ENCODE peak calls at places on chromosomes 6 and 20, in six cellular contexts. H is tibial nerve, A is A549, B is K562, O is sigmoid colon, K is stomach. F is an unnamed sample.

GRCh38 chr6:112234596-112234995 is 19.8 kb downstream of the LAMA4 start:
- DNase-seq in O (no peak), A (no peak), K (no peak), B (no peak), H (no peak), F (no peak)

GRCh38 chr20:11454966-11455799 is 462.5 kb upstream of the BTBD3 start:
- DNase-seq in K (no peak), B (no peak), H (no peak), O (no peak), A (peak; percentile 91), F (no peak)

GRCh38 chr6:71287038-71287437 is 1.6 kb upstream of the OGFRL1 start:
- DNase-seq in B (no peak), K (no peak), A (no peak), O (peak; percentile 71), H (peak; percentile 58), F (no peak)

GRCh38 chr6:168157272-168158007 is 78.4 kb upstream of the FRMD1 start:
- DNase-seq in A (peak; percentile 42), K (no peak), H (no peak), B (no peak), O (peak; percentile 74), F (no peak)

GRCh38 chr6:53273356-53273755 is 75.4 kb downstream of the ELOVL5 start:
- DNase-seq in K (no peak), B (no peak), O (no peak), A (no peak), H (no peak), F (no peak)

GRCh38 chr20:6058684-6059295 is 4.9 kb upstream of the LRRN4 start:
- DNase-seq in K (peak; percentile 38), B (no peak), H (no peak), A (no peak), O (no peak), F (no peak)

GRCh38 chr6:34455831-34456230 is 10.0 kb upstream of the PACSIN1 start:
- DNase-seq in H (no peak), B (no peak), K (no peak), A (no peak), O (no peak), F (no peak)

GRCh38 chr6:28343898-28344677 is 5.7 kb upstream of the ZKSCAN3 start:
- DNase-seq in K (no peak), H (no peak), O (no peak), B (peak; percentile 82), A (no peak), F (no peak)

GRCh38 chr20:37392441-37393195 is 46.7 kb downstream of the SRC start:
- DNase-seq in B (peak; percentile 62), H (no peak), K (no peak), A (peak; percentile 84), O (no peak), F (no peak)

GRCh38 chr6:33686981-33687975 is 24.2 kb downstream of the UQCC2 start:
- DNase-seq in K (no peak), H (no peak), A (no peak), O (no peak), B (no peak), F (no peak)

GRCh38 chr6:108766886-108767285 is 81.3 kb upstream of the ARMC2 start:
- DNase-seq in H (no peak), B (no peak), A (no peak), O (no peak), K (no peak), F (no peak)

GRCh38 chr20:47501117-47501482 is 587 bp upstream of the NCOA3 start:
- DNase-seq in H (no peak), A (no peak), B (peak; percentile 25), O (no peak), K (no peak), F (no peak)

GRCh38 chr20:8879669-8880068 is 189.2 kb upstream of the PLCB4 start:
- DNase-seq in O (no peak), K (no peak), A (no peak), B (no peak), H (no peak), F (no peak)

GRCh38 chr20:38217791-38218565 is 42.6 kb downstream of the KIAA1755 start:
- DNase-seq in A (peak; percentile 77), K (no peak), H (no peak), O (peak; percentile 69), B (no peak), F (peak; percentile 68)

GRCh38 chr6:95083506-95083905 is 493.8 kb upstream of the MANEA start:
- DNase-seq in H (no peak), A (no peak), B (no peak), O (no peak), K (no peak), F (no peak)

GRCh38 chr6:5214570-5215052 is 46.1 kb downstream of the LYRM4 start:
- DNase-seq in K (no peak), O (no peak), B (peak; percentile 64), H (no peak), A (peak; percentile 25), F (no peak)

GRCh38 chr6:101439790-101440189 is 46.3 kb downstream of the GRIK2 start:
- DNase-seq in O (no peak), A (no peak), K (no peak), H (no peak), B (no peak), F (no peak)

DNA sequence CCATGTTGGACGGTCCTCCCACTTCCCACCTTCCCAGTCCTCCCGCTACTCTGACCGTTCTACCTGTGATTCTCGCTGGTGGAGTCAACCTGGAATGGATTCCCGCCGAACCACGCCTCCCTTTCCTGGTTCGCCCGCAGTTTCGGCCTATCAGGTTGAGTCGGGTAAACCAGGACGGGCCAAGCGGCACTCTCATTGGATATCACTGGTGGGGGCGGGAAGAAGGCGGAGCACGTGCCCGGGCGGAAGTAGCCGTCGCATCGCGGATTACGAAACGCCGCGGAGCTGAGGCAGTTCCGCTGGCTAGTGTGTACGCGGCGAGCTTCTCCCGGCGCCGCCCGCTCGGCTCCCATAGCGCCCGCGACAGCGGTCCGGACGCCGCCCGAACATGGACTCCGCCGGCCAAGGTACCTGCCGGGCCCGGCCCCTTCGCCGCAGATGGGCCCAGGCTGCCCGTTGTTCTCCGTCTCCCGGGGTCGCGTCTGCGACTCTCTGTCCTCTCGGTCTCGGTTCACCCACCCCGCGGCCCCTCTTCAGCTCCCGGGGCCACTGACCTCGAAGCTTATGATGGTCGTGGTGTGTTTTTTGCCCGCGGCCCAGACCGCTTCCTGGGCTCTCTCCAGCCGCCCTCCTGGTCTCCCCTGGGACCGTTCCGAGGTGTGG is at the start of gene TPD52L2:
- DNase-seq in B (peak; percentile 99), H (peak; percentile 98), O (peak; percentile 99), A (peak; percentile 99), K (peak; percentile 99), F (peak; percentile 99)
- TF ChIP-seq EP300 in B (no peak), H (peak; percentile 87), O (no peak), A (no peak), K (no peak), F (no peak)

DNA sequence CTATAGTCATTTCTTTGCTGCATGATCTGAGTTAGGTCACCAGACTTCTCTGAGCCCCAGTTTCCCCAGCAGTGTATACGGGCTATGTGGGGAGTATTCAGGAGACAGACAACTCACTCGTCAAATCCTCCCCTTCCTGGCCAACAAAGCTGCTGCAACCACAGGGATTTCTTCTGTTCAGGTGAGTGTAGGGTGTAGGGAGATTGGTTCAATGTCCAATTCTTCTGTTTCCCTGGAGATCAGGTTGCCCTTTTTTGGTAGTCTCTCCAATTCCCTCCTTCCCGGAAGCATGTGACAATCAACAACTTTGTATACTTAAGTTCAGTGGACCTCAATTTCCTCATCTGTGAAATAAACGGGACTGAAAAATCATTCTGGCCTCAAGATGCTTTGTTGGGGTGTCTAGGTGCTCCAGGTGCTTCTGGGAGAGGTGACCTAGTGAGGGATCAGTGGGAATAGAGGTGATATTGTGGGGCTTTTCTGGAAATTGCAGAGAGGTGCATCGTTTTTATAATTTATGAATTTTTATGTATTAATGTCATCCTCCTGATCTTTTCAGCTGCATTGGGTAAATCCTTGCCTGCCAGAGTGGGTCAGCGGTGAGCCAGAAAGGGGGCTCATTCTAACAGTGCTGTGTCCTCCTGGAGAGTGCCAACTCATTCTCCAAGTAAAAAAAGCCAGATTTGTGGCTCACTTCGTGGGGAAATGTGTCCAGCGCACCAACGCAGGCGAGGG is 594 bp upstream of the CDKN1A start:
- DNase-seq in H (no peak), B (no peak), K (no peak), A (no peak), O (no peak), F (no peak)
- H3K4me3 ChIP-seq in H (peak overlapping the region; percentile 85), B (peak overlapping the region; percentile 50), K (peak overlapping the region; percentile 88), A (peak overlapping the region; percentile 29), O (no peak overlapping the region), F (peak overlapping the region; percentile 95)

DNA sequence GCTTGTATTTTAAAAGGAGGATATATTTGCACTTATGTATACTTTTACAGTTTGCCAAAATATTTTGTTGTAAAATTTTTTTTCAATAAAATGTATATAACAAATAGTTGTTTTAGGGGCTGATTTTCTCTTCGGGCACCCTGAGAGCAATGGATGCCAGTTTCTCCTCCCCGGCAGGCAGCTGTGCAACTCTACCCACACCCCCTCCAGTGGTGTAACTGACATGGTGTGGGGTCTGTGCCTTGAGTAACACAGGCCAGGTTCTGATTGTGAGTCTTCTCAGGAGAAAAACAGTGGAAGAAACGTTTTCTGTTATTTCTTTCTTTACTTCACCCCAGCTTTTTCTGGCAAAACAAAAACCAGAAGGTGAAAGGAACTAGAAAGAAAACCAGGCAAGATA is 6.1 kb downstream of the FOXF2 start:
- DNase-seq in A (no peak), O (no peak), B (no peak), K (no peak), H (no peak), F (no peak)
- TF ChIP-seq EP300 in A (no peak), O (no peak), B (no peak), K (no peak), H (no peak), F (no peak)

DNA sequence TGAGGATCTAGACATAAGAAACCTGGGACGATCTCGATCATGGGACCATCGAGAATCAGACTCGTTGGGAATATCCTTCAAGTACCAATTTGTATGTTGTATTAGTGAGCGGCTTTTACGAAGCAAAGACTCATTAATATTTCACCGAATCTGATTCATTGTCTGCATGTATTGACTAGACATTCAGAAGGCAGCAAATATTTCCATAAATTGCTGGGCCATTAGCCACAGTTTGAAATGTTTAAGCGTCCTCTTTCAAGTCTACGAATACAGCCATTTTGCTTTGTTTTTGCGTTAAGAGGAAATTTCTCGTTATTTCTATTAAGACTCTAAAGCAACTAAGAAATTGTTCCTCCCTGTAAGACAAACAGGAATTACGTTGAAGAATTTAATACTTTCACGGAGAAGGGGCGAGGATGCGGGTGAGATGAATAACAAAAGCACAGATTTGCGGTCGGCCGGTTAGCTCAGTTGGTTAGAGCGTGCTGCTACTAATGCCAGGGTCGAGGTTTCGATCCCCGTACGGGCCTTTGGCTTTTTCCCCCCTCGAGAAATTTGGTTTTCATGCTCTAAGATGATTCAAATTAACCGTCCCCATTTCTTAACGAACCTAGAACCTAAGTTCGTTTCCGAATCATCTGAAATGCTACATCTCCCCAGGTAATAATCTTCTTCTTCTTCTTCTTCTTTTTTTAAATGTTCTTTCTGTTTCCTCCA is 18.5 kb downstream of the POM121L2 start:
- DNase-seq in B (peak; percentile 68), A (peak; percentile 72), H (no peak), K (no peak), O (no peak), F (no peak)
- H3K4me3 ChIP-seq in B (peak overlapping the region; percentile 1), A (peak overlapping the region; percentile 36), H (no peak overlapping the region), K (no peak overlapping the region), O (no peak overlapping the region), F (no peak overlapping the region)

GRCh38 chr6:7219310-7219709 is 93.7 kb downstream of the SSR1 start:
- DNase-seq in K (peak; percentile 47), O (no peak), H (peak; percentile 33), A (no peak), B (peak; percentile 46), F (peak; percentile 37)
- TF ChIP-seq EP300 in K (no peak), O (no peak), H (no peak), A (no peak), B (no peak), F (no peak)

GRCh38 chr20:54172532-54172855 is 1.3 kb downstream of the CYP24A1 start:
- DNase-seq in K (no peak), O (no peak), A (peak; percentile 80), B (no peak), H (no peak), F (no peak)
- H3K4me3 ChIP-seq in K (peak overlapping the region; percentile 38), O (no peak overlapping the region), A (peak overlapping the region; percentile 83), B (no peak overlapping the region), H (no peak overlapping the region), F (no peak overlapping the region)